ENCODE peak calls at places on chromosomes 3 and 15, in four cellular contexts. E is iris pigment epithelial cell, P is left cardiac atrium, D is uterus. L is an unnamed sample.

GRCh38 chr3:129231331-129232119 is 17.9 kb upstream of the COPG1 start:
- DNase-seq in E (peak), P (no peak), D (no peak), L (no peak)

GRCh38 chr15:31280037-31280830 is 46.4 kb upstream of the KLF13 start:
- DNase-seq in E (no peak), D (no peak), P (no peak), L (peak)

GRCh38 chr15:37106490-37107001 is 6.2 kb upstream of the MEIS2 start:
- DNase-seq in D (peak), E (no peak), P (peak), L (no peak)

GRCh38 chr3:173584834-173585831 is 187.6 kb downstream of the NLGN1 start:
- DNase-seq in E (peak), P (peak), D (no peak), L (peak)

GRCh38 chr15:67771201-67771600 is 54.1 kb upstream of the SKOR1 start:
- DNase-seq in E (no peak), D (no peak), P (no peak), L (no peak)

GRCh38 chr3:66195347-66195783 is 25.4 kb upstream of the SLC25A26 start:
- DNase-seq in E (peak), P (peak), D (peak), L (no peak)

GRCh38 chr3:147297756-147298155 is 108.6 kb downstream of the ZIC4 start:
- DNase-seq in E (no peak), D (no peak), P (no peak), L (no peak)

GRCh38 chr3:151301787-151302186 is 14.8 kb downstream of the GPR87 start:
- DNase-seq in E (peak), P (no peak), D (no peak), L (no peak)

GRCh38 chr3:151789853-151790463 is 24.0 kb upstream of the AADAC start:
- DNase-seq in D (no peak), P (no peak), E (no peak), L (no peak)

GRCh38 chr3:30505866-30506517 is 100.4 kb upstream of the TGFBR2 start:
- DNase-seq in P (no peak), E (peak), D (no peak), L (no peak)

GRCh38 chr15:76863693-76864092 is 41.4 kb downstream of the SCAPER start:
- DNase-seq in D (no peak), E (no peak), P (no peak), L (no peak)